ENCODE peak calls at places on chromosomes 11 and 22, in four cellular contexts. T is C1 segment of cervical spinal cord; E is AG04450; A is stimulated activated CD8-positive, alpha-beta memory T cell treated with anti-CD3 and anti-CD28 coated beads, Interleukin-4, amount 100 ng/mL, for 4 hours. D is an unnamed sample.

GRCh38 chr11:65391007-65391406 is 4.6 kb downstream of the FRMD8 start:
- DNase-seq in T (no peak), E (no peak), A (no peak), D (no peak)

GRCh38 chr11:71914127-71914526 is 14.3 kb downstream of the XNDC1N start:
- DNase-seq in T (no peak), E (no peak), A (no peak), D (no peak)

GRCh38 chr22:36292823-36293530 is 40.0 kb downstream of the APOL1 start:
- DNase-seq in T (no peak), E (no peak), A (no peak), D (peak; percentile 89)

GRCh38 chr11:94134651-94135512 is 6.2 kb downstream of the PANX1 start:
- DNase-seq in T (no peak), E (peak; percentile 80), A (no peak), D (no peak)

GRCh38 chr11:61380914-61381313 is 11.5 kb upstream of the TMEM216 start:
- DNase-seq in T (no peak), E (no peak), A (no peak), D (no peak)

GRCh38 chr11:27716850-27717249 is 16.6 kb upstream of the BDNF start:
- DNase-seq in T (no peak), E (no peak), A (no peak), D (no peak)

GRCh38 chr11:70521475-70522260 is 123.3 kb downstream of the CTTN start:
- DNase-seq in T (no peak), E (no peak), A (no peak), D (peak; percentile 67)

GRCh38 chr11:2584812-2585565 is 114.8 kb downstream of the KCNQ1OT1 start:
- DNase-seq in T (no peak), E (no peak), A (no peak), D (peak; percentile 82)

GRCh38 chr11:125995313-125995712 is 49.5 kb downstream of the VSIG10L2 start:
- DNase-seq in T (no peak), E (no peak), A (no peak), D (no peak)

GRCh38 chr11:19055016-19055415 is 5.5 kb downstream of the MRGPRX2 start:
- DNase-seq in T (no peak), E (no peak), A (no peak), D (no peak)

GRCh38 chr22:21612858-21613257 is 17.0 kb downstream of the YDJC start:
- DNase-seq in T (no peak), E (no peak), A (no peak), D (no peak)

GRCh38 chr22:23565942-23566715 is 14.0 kb downstream of the IGLL1 start:
- DNase-seq in T (no peak), E (no peak), A (no peak), D (no peak)

GRCh38 chr11:15278129-15278528 is 163.4 kb downstream of the INSC start:
- DNase-seq in T (no peak), E (no peak), A (no peak), D (no peak)

GRCh38 chr11:78365381-78365792 is 52.2 kb downstream of the GAB2 start:
- DNase-seq in T (no peak), E (no peak), A (no peak), D (no peak)

GRCh38 chr11:129605815-129606214 is 209.8 kb upstream of the TMEM45B start:
- DNase-seq in T (no peak), E (no peak), A (no peak), D (no peak)

GRCh38 chr11:20042717-20043392 is 117.4 kb downstream of the DBX1 start:
- DNase-seq in T (no peak), E (no peak), A (no peak), D (no peak)

GRCh38 chr11:27524155-27524554 is 17.6 kb upstream of the LIN7C start:
- DNase-seq in T (no peak), E (no peak), A (no peak), D (no peak)

GRCh38 chr11:69053546-69054396 is 5.0 kb downstream of the TPCN2 start:
- DNase-seq in T (no peak), E (no peak), A (no peak), D (no peak)

GRCh38 chr11:35514481-35514880 is 10.9 kb downstream of the PAMR1 start:
- DNase-seq in T (no peak), E (no peak), A (no peak), D (no peak)

GRCh38 chr22:47294222-47294532 is 531.7 kb downstream of the TBC1D22A start:
- DNase-seq in T (no peak), E (no peak), A (no peak), D (no peak)

GRCh38 chr11:62392506-62392905 is 26.3 kb upstream of the SCGB1A1 start:
- DNase-seq in T (no peak), E (no peak), A (no peak), D (no peak)

GRCh38 chr22:46571642-46572250 is 34.3 kb upstream of the CELSR1 start:
- DNase-seq in T (no peak), E (no peak), A (no peak), D (no peak)

GRCh38 chr22:50579752-50580151 is 1.5 kb upstream of the CPT1B start:
- DNase-seq in T (no peak), E (no peak), A (no peak), D (no peak)

GRCh38 chr11:67289651-67290479 is 762 bp downstream of the ANKRD13D start:
- DNase-seq in T (no peak), E (no peak), A (no peak), D (peak; percentile 90)

GRCh38 chr11:19419021-19419750 is 178.4 kb upstream of the E2F8 start:
- DNase-seq in T (no peak), E (peak; percentile 76), A (no peak), D (no peak)